ENCODE peak calls at places on chromosomes 13 and 19, in eight cellular contexts. Q is aorta, U is LoVo, Z is tibial nerve, L is heart right ventricle, P is upper lobe of right lung, J is mucosa of gallbladder, X is PC-3. W is an unnamed sample.

GRCh38 chr19:35045667-35046300 is 4.3 kb downstream of the HPN start:
- DNase-seq in Q (peak; percentile 68), U (no peak), Z (no peak), L (no peak), P (no peak), J (no peak), X (peak; percentile 24), W (no peak)

GRCh38 chr13:36778083-36778671 is 40.8 kb upstream of the RFXAP start:
- DNase-seq in Q (no peak), U (no peak), Z (no peak), L (no peak), P (no peak), J (no peak), X (peak; percentile 17), W (no peak)

GRCh38 chr13:111383591-111384440 is 63.4 kb downstream of the TEX29 start:
- DNase-seq in Q (no peak), U (no peak), Z (no peak), L (no peak), P (no peak), J (no peak), X (no peak), W (no peak)

GRCh38 chr19:39405930-39406655 is 554 bp upstream of the ZFP36 start:
- DNase-seq in Q (no peak), U (no peak), Z (no peak), L (peak; percentile 89), P (no peak), J (no peak), X (no peak), W (no peak)

GRCh38 chr19:1063030-1063908 is 3.7 kb upstream of the ARHGAP45 start:
- DNase-seq in Q (no peak), U (no peak), Z (no peak), L (no peak), P (peak; percentile 74), J (no peak), X (peak; percentile 29), W (no peak)

GRCh38 chr19:38384209-38385027 is 3.4 kb downstream of the GGN start:
- DNase-seq in Q (no peak), U (no peak), Z (no peak), L (no peak), P (no peak), J (no peak), X (peak; percentile 19), W (no peak)

GRCh38 chr19:33301011-33301899 is 1.1 kb downstream of the CEBPA start:
- DNase-seq in Q (no peak), U (no peak), Z (no peak), L (no peak), P (no peak), J (no peak), X (no peak), W (peak; percentile 65)

GRCh38 chr13:24910502-24911134 is 146.6 kb downstream of the RNF17 start:
- DNase-seq in Q (no peak), U (peak; percentile 23), Z (no peak), L (no peak), P (no peak), J (no peak), X (no peak), W (no peak)

GRCh38 chr13:59680429-59681024 is 483.2 kb downstream of the DIAPH3 start:
- DNase-seq in Q (no peak), U (peak; percentile 25), Z (no peak), L (no peak), P (no peak), J (no peak), X (peak; percentile 39), W (no peak)

GRCh38 chr13:28031220-28031903 is 42.9 kb upstream of the URAD start:
- DNase-seq in Q (peak; percentile 73), U (no peak), Z (no peak), L (peak; percentile 28), P (peak; percentile 82), J (peak; percentile 27), X (no peak), W (no peak)

GRCh38 chr13:102033316-102033715 is 368.5 kb downstream of the FGF14 start:
- DNase-seq in Q (no peak), U (no peak), Z (no peak), L (no peak), P (no peak), J (no peak), X (no peak), W (no peak)

GRCh38 chr19:899363-900301 is 6.3 kb downstream of the RNU6-9 start:
- DNase-seq in Q (no peak), U (no peak), Z (no peak), L (no peak), P (no peak), J (no peak), X (no peak), W (no peak)

W was measured in D341Med.